ENCODE peak calls at places on chromosomes 12 and 14, in four cellular contexts. L, U, O and X are unnamed samples.

GRCh38 chr14:51319181-51319597 is 79.1 kb downstream of the TMX1 start:
- DNase-seq in L (no peak), U (no peak), O (no peak), X (no peak)

GRCh38 chr12:60112778-60113177 is 516.9 kb downstream of the SLC16A7 start:
- DNase-seq in L (no peak), U (no peak), O (no peak), X (no peak)

GRCh38 chr12:123282111-123282510 is 10.5 kb upstream of the CDK2AP1 start:
- DNase-seq in L (no peak), U (no peak), O (no peak), X (no peak)

GRCh38 chr12:75892779-75893408 is 138.7 kb downstream of the PHLDA1 start:
- DNase-seq in L (peak; percentile 29), U (peak; percentile 25), O (peak; percentile 34), X (peak; percentile 89)

GRCh38 chr12:130796985-130797686 is 41.9 kb downstream of the STX2 start:
- DNase-seq in L (no peak), U (no peak), O (no peak), X (no peak)

GRCh38 chr12:39072658-39073057 is 167.3 kb upstream of the CPNE8 start:
- DNase-seq in L (no peak), U (no peak), O (no peak), X (no peak)

GRCh38 chr12:15276088-15276698 is 46.1 kb upstream of the PTPRO start:
- DNase-seq in L (no peak), U (no peak), O (peak; percentile 70), X (no peak)

GRCh38 chr14:69055125-69055524 is 76.0 kb upstream of the ACTN1 start:
- DNase-seq in L (no peak), U (no peak), O (no peak), X (no peak)

GRCh38 chr12:111048991-111049390 is 128.6 kb upstream of the MYL2 start:
- DNase-seq in L (no peak), U (no peak), O (no peak), X (no peak)

GRCh38 chr12:30725739-30726138 is 29.0 kb downstream of the CAPRIN2 start:
- DNase-seq in L (no peak), U (peak; percentile 56), O (peak; percentile 82), X (no peak)

GRCh38 chr14:65639216-65639615 is 226.7 kb downstream of the FUT8 start:
- DNase-seq in L (no peak), U (no peak), O (no peak), X (no peak)

GRCh38 chr12:100827901-100828520 is 33.4 kb downstream of the ANO4 start:
- DNase-seq in L (no peak), U (peak; percentile 14), O (peak; percentile 74), X (no peak)

GRCh38 chr12:27810756-27811155 is 30.7 kb upstream of the MANSC4 start:
- DNase-seq in L (no peak), U (no peak), O (peak; percentile 3), X (no peak)

GRCh38 chr14:103121161-103121845 is 2.0 kb upstream of the TNFAIP2 start:
- DNase-seq in L (no peak), U (no peak), O (no peak), X (no peak)